ENCODE peak calls at places on chromosomes 16 and 17, in nine cellular contexts. Z is suprapubic skin, H is A549, J is stomach, K is H1, D is ovary, U is tibial nerve, I is transverse colon, A is upper lobe of left lung. S is an unnamed sample. For H3K4me1, the result is how much of the 10 kb centered on the place peaks cover.

GRCh38 chr17:60356947-60357346 is 35.0 kb downstream of the USP32 start:
- DNase-seq in Z (no peak), H (no peak), J (no peak), K (no peak), D (no peak), U (no peak), I (no peak), A (no peak), S (no peak)

GRCh38 chr17:58412910-58413630 is 4.3 kb downstream of the RNF43 start:
- DNase-seq in Z (no peak), H (no peak), J (no peak), K (no peak), D (no peak), U (no peak), I (no peak), A (no peak), S (no peak)

GRCh38 chr16:68190745-68191510 is 45.0 kb downstream of the ESRP2 start:
- DNase-seq in Z (no peak), H (no peak), J (no peak), K (no peak), D (no peak), U (no peak), I (no peak), A (no peak), S (no peak)

GRCh38 chr17:51154176-51154575 is 817 bp downstream of the NME1 start:
- DNase-seq in Z (no peak), H (no peak), J (no peak), K (no peak), D (no peak), U (no peak), I (no peak), A (no peak), S (no peak)

GRCh38 chr16:2919511-2920255 is 8.0 kb downstream of the FLYWCH1 start:
- DNase-seq in Z (no peak), H (peak), J (peak), K (no peak), D (peak), U (peak), I (peak), A (no peak), S (peak)

GRCh38 chr17:31931781-31932180 is 5.0 kb upstream of the SUZ12 start:
- DNase-seq in Z (no peak), H (no peak), J (no peak), K (no peak), D (no peak), U (no peak), I (no peak), A (no peak), S (no peak)

GRCh38 chr16:83968483-83968865 is 430 bp downstream of the NECAB2 start:
- DNase-seq in Z (no peak), H (no peak), J (no peak), K (no peak), D (no peak), U (no peak), I (no peak), A (peak), S (no peak)

GRCh38 chr17:83178533-83179201 is 99.3 kb downstream of the METRNL start:
- DNase-seq in Z (no peak), H (no peak), J (no peak), K (no peak), D (peak), U (peak), I (no peak), A (peak), S (peak)

GRCh38 chr17:80955673-80956306 is 35.9 kb upstream of the CHMP6 start:
- DNase-seq in Z (no peak), H (no peak), J (no peak), K (no peak), D (peak), U (no peak), I (no peak), A (no peak), S (peak)

GRCh38 chr16:81492307-81492706 is 47.7 kb downstream of the CMIP start:
- DNase-seq in Z (no peak), H (no peak), J (no peak), K (no peak), D (no peak), U (no peak), I (no peak), A (no peak), S (no peak)

GRCh38 chr16:55655709-55656694 is at the start of gene SLC6A2:
- DNase-seq in Z (peak), H (no peak), J (no peak), K (peak), D (no peak), U (no peak), I (no peak), A (peak), S (no peak)

GRCh38 chr17:54021418-54021817 is 198.7 kb downstream of the KIF2B start:
- DNase-seq in Z (no peak), H (no peak), J (no peak), K (no peak), D (no peak), U (no peak), I (no peak), A (no peak), S (no peak)

GRCh38 chr16:12340151-12340733 is 363.7 kb downstream of the SNX29 start:
- DNase-seq in Z (no peak), H (peak), J (peak), K (no peak), D (no peak), U (peak), I (peak), A (no peak), S (no peak)

GRCh38 chr16:17556276-17557052 is 85.7 kb upstream of the XYLT1 start:
- DNase-seq in Z (peak), H (peak), J (no peak), K (peak), D (no peak), U (no peak), I (no peak), A (no peak), S (no peak)

GRCh38 chr16:77657016-77657415 is 65.3 kb upstream of the NUDT7 start:
- DNase-seq in Z (no peak), H (no peak), J (no peak), K (no peak), D (no peak), U (no peak), I (no peak), A (no peak), S (no peak)

GRCh38 chr17:8002646-8003593 is 505 bp downstream of the GUCY2D start:
- DNase-seq in Z (no peak), H (no peak), J (no peak), K (no peak), D (no peak), U (no peak), I (no peak), A (peak), S (peak)

GRCh38 chr17:16900288-16900882 is 71.5 kb downstream of the TNFRSF13B start:
- DNase-seq in Z (no peak), H (no peak), J (peak), K (no peak), D (no peak), U (no peak), I (no peak), A (no peak), S (no peak)

GRCh38 chr16:59886021-59886420 is 1151.9 kb upstream of the GOT2 start:
- DNase-seq in Z (no peak), H (no peak), J (no peak), K (no peak), D (no peak), U (peak), I (no peak), A (no peak), S (peak)

GRCh38 chr17:82985973-82986372 is 93.4 kb upstream of the METRNL start:
- DNase-seq in Z (no peak), H (no peak), J (peak), K (no peak), D (no peak), U (no peak), I (peak), A (peak), S (no peak)

GRCh38 chr16:8950580-8951077 is 13.1 kb downstream of the USP7 start:
- DNase-seq in Z (no peak), H (no peak), J (no peak), K (no peak), D (no peak), U (no peak), I (no peak), A (no peak), S (no peak)

GRCh38 chr16:71645450-71645849 is 19.5 kb downstream of the MARVELD3 start:
- DNase-seq in Z (no peak), H (peak), J (no peak), K (no peak), D (no peak), U (no peak), I (peak), A (no peak), S (no peak)

GRCh38 chr16:31413943-31414342 is 14.2 kb downstream of the COX6A2 start:
- DNase-seq in Z (no peak), H (no peak), J (no peak), K (no peak), D (no peak), U (no peak), I (no peak), A (no peak), S (no peak)

GRCh38 chr16:65004570-65004969 is 117.3 kb downstream of the CDH11 start:
- DNase-seq in Z (no peak), H (no peak), J (no peak), K (no peak), D (no peak), U (no peak), I (no peak), A (peak), S (no peak)

GRCh38 chr17:37025847-37026533 is 77.2 kb downstream of the AATF start:
- DNase-seq in Z (no peak), H (no peak), J (no peak), K (no peak), D (no peak), U (no peak), I (no peak), A (no peak), S (no peak)
- TF ChIP-seq EP300 in Z (no peak), H (no peak), J (no peak), K (no peak), D (no peak), U (no peak), I (no peak), A (no peak), S (no peak)

GRCh38 chr17:79681628-79682261 is 49.0 kb upstream of the ENPP7 start:
- DNase-seq in Z (no peak), H (no peak), J (no peak), K (no peak), D (no peak), U (no peak), I (no peak), A (no peak), S (no peak)
- H3K27ac ChIP-seq in Z (no peak), H (no peak), J (no peak), K (no peak), D (no peak), U (no peak), I (no peak), A (no peak), S (no peak)

DNA sequence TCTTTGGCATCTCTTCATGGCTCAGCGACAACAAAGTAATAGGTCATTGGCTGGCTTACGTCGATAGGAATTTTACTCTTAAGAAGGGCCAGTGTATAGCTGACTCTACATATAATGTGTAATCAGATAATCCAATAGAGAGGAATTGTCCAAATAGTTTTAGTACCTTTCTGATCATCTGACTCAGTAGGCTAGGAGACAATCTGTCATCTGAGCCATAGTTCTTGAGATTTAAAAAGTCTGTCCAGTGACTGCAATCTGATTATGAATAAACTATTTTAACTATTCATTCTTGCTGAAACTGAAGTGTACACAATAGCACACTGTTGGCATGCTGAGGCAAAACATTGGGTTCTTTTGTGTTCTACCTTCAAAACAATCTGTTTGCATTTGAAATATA is 21.4 kb upstream of the NOL11 start:
- DNase-seq in Z (no peak), H (no peak), J (no peak), K (no peak), D (no peak), U (no peak), I (no peak), A (no peak), S (no peak)
- H3K4me1 ChIP-seq in Z (under half), H (under half), J (under half), K (under half), D (under half), U (under half), I (under half), A (under half), S (under half)

GRCh38 chr17:73160980-73161630 is 3.7 kb upstream of the SSTR2 start:
- DNase-seq in Z (no peak), H (no peak), J (no peak), K (no peak), D (no peak), U (no peak), I (no peak), A (no peak), S (no peak)

GRCh38 chr17:73166731-73167581 is 2.1 kb downstream of the SSTR2 start:
- DNase-seq in Z (no peak), H (no peak), J (no peak), K (no peak), D (no peak), U (no peak), I (no peak), A (no peak), S (no peak)

GRCh38 chr17:73158133-73158532 is 6.7 kb upstream of the SSTR2 start:
- DNase-seq in Z (no peak), H (no peak), J (no peak), K (no peak), D (no peak), U (no peak), I (no peak), A (no peak), S (no peak)

GRCh38 chr17:73165616-73166404 is 1.0 kb downstream of the SSTR2 start:
- DNase-seq in Z (no peak), H (no peak), J (no peak), K (no peak), D (no peak), U (no peak), I (no peak), A (peak), S (no peak)

DNA sequence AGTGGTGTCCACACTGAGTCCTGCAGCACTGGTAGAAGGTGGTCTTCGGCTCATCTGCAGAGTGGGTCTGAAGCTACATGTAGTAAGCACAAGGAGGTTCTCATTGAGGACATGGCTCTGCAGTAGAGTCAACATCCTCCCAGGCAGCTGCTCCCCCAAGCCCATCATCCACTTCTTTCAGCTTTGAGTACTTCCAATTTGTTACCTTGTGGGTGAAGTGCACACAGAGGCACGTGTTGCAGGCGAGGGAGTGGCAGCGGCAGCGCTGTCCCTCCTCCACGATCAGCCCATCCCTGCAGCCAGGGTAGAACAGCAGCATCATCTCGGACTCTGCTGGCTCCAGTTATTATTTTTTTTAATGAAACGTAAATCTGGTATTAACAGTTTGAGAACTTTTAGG is 1.8 kb upstream of the SSTR2 start:
- DNase-seq in Z (no peak), H (no peak), J (no peak), K (no peak), D (no peak), U (no peak), I (no peak), A (peak), S (no peak)
- TF ChIP-seq EP300 in Z (no peak), H (no peak), J (no peak), K (no peak), D (no peak), U (no peak), I (no peak), A (no peak), S (no peak)

GRCh38 chr16:47925811-47926460 is 229.9 kb downstream of the ABCC12 start:
- DNase-seq in Z (no peak), H (no peak), J (no peak), K (no peak), D (no peak), U (no peak), I (no peak), A (no peak), S (no peak)
- H3K27ac ChIP-seq in Z (no peak), H (no peak), J (no peak), K (no peak), D (no peak), U (no peak), I (no peak), A (no peak), S (no peak)

DNA sequence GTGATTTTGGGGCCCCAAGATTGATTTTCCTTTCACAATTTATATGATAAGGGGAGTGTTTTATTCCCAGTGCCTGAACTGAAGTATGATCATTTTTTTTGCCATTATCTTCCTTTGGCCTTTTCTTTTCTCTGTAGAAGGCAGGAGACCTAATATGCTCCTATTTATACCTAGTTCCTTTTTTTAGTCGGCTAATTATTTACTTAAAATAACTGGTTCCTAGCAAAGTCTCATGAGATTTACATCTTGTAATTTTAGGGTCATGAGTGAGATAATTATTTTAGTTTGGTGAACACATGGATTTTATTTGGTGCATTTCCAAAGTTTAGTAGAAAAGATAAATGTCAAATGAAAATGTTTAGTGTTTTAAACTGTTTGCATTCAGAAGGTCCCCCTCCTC is 24.8 kb downstream of the SEC14L1 start:
- DNase-seq in Z (no peak), H (no peak), J (no peak), K (no peak), D (no peak), U (no peak), I (no peak), A (no peak), S (no peak)
- H3K4me1 ChIP-seq in Z (under half), H (under half), J (under half), K (under half), D (under half), U (under half), I (under half), A (under half), S (under half)

GRCh38 chr17:40295471-40296457 is 8.1 kb downstream of the CDC6 start:
- DNase-seq in Z (no peak), H (no peak), J (no peak), K (no peak), D (no peak), U (no peak), I (no peak), A (no peak), S (no peak)
- TF ChIP-seq EP300 in Z (no peak), H (no peak), J (no peak), K (no peak), D (no peak), U (no peak), I (no peak), A (no peak), S (no peak)

DNA sequence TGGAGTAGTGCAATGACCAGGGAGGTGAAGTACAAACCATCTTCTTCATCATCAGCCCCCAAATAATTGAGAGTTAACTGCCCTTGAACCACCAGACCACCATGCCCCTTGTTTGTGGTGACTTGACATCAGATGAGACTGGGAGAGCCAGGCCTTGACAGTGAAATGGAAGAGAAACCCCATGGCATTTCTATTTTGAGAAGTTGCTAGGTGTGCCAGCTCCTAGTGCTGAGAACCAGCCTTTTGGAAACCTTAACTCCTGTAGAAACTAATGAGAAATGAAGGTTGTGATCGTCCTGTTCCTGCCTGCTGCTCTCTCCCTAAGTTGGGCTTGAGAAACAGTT is 2.8 kb downstream of the TMEM94 start:
- DNase-seq in Z (no peak), H (no peak), J (no peak), K (no peak), D (no peak), U (no peak), I (peak), A (no peak), S (no peak)
- H3K27ac ChIP-seq in Z (peak), H (no peak), J (peak), K (no peak), D (no peak), U (peak), I (peak), A (peak), S (peak)

DNA sequence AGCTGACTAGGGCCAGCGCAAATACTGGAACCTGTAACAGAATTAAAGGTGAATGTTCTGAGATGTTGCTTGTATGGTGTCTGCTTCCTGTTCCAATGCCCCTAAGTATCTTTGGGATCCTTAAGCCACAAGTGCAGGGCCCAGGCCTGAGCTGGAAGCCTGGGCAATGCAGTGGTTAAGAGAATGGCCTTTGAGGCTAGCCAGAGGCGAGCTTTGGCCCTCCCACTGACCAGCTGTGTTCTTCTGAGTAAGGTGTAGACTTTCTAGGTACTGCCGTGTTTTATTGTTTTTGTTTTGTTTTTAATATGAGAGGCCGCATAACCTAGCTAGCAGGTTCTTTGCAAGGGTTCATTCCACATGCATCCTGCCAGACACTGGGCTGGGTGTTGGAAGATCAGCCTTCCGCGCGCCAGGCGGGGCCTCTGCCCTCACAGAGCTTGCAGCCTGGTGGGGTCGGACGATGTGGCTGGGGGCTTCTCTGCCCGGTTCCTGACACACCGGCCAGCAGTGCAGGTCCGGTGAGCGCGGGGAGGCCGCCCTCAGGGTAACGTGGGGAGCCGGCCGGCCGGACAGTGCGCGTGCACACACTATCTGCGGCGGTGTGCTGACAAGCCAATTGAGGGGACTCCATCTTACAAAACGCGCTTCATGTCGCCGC is 556 bp upstream of the MLX start:
- DNase-seq in Z (no peak), H (no peak), J (no peak), K (no peak), D (no peak), U (no peak), I (peak), A (no peak), S (no peak)
- H3K4me1 ChIP-seq in Z (half or more), H (under half), J (half or more), K (under half), D (under half), U (under half), I (under half), A (half or more), S (half or more)

S was measured in sigmoid colon.